ENCODE peak calls at places on chromosomes 16 and 17, in six cellular contexts. One of them, this sample, is unnamed.

GRCh38 chr16:85412911-85413520 is 200.1 kb upstream of the GSE1 start:
- DNase-seq in stomach: no peak
- DNase-seq in dorsolateral prefrontal cortex: peak; percentile 24
- DNase-seq in A549: no peak
- DNase-seq in Caco-2: peak; percentile 21
- DNase-seq in upper lobe of right lung: peak; percentile 51
- DNase-seq in this sample: no peak

GRCh38 chr17:31548709-31549108 is 157.2 kb downstream of the RAB11FIP4 start:
- DNase-seq in upper lobe of right lung: no peak
- DNase-seq in A549: no peak
- DNase-seq in stomach: no peak
- DNase-seq in Caco-2: no peak
- DNase-seq in dorsolateral prefrontal cortex: no peak
- DNase-seq in this sample: no peak

GRCh38 chr17:50380369-50381259 is 7.6 kb downstream of the EME1 start:
- DNase-seq in A549: no peak
- DNase-seq in upper lobe of right lung: no peak
- DNase-seq in dorsolateral prefrontal cortex: no peak
- DNase-seq in Caco-2: no peak
- DNase-seq in stomach: no peak
- DNase-seq in this sample: no peak

GRCh38 chr16:71762186-71762585 is 37.7 kb upstream of the PHLPP2 start:
- DNase-seq in A549: no peak
- DNase-seq in dorsolateral prefrontal cortex: no peak
- DNase-seq in upper lobe of right lung: no peak
- DNase-seq in Caco-2: no peak
- DNase-seq in stomach: no peak
- DNase-seq in this sample: peak; percentile 71

GRCh38 chr17:75105269-75106080 is 4.3 kb upstream of the ARMC7 start:
- DNase-seq in dorsolateral prefrontal cortex: no peak
- DNase-seq in stomach: peak; percentile 85
- DNase-seq in Caco-2: peak; percentile 77
- DNase-seq in A549: peak; percentile 84
- DNase-seq in upper lobe of right lung: peak; percentile 83
- DNase-seq in this sample: peak; percentile 54

GRCh38 chr17:19904412-19904811 is 36.7 kb upstream of the ULK2 start:
- DNase-seq in A549: no peak
- DNase-seq in stomach: no peak
- DNase-seq in Caco-2: no peak
- DNase-seq in upper lobe of right lung: no peak
- DNase-seq in dorsolateral prefrontal cortex: no peak
- DNase-seq in this sample: peak; percentile 31

GRCh38 chr16:14509055-14509454 is 121.0 kb downstream of the PARN start:
- DNase-seq in Caco-2: no peak
- DNase-seq in stomach: no peak
- DNase-seq in A549: peak; percentile 86
- DNase-seq in dorsolateral prefrontal cortex: no peak
- DNase-seq in upper lobe of right lung: no peak
- DNase-seq in this sample: peak; percentile 71

GRCh38 chr16:86576591-86577313 is 1.6 kb upstream of the FOXL1 start:
- DNase-seq in upper lobe of right lung: no peak
- DNase-seq in Caco-2: no peak
- DNase-seq in dorsolateral prefrontal cortex: no peak
- DNase-seq in stomach: no peak
- DNase-seq in A549: no peak
- DNase-seq in this sample: peak; percentile 43

GRCh38 chr17:7885357-7886226 is 3.0 kb upstream of the CHD3 start:
- DNase-seq in A549: peak; percentile 48
- DNase-seq in dorsolateral prefrontal cortex: no peak
- DNase-seq in upper lobe of right lung: peak; percentile 81
- DNase-seq in Caco-2: peak; percentile 35
- DNase-seq in stomach: peak; percentile 39
- DNase-seq in this sample: peak; percentile 38

GRCh38 chr16:69131167-69131748 is 1.1 kb downstream of the CHTF8 start:
- DNase-seq in stomach: no peak
- DNase-seq in A549: peak; percentile 39
- DNase-seq in dorsolateral prefrontal cortex: no peak
- DNase-seq in upper lobe of right lung: peak; percentile 44
- DNase-seq in Caco-2: no peak
- DNase-seq in this sample: peak; percentile 46

GRCh38 chr16:57647136-57647875 is 18.9 kb downstream of the ADGRG1 start:
- DNase-seq in dorsolateral prefrontal cortex: no peak
- DNase-seq in upper lobe of right lung: no peak
- DNase-seq in stomach: no peak
- DNase-seq in A549: no peak
- DNase-seq in Caco-2: no peak
- DNase-seq in this sample: no peak

GRCh38 chr16:66878067-66878466 is 2.2 kb upstream of the PDP2 start:
- DNase-seq in stomach: no peak
- DNase-seq in dorsolateral prefrontal cortex: no peak
- DNase-seq in Caco-2: no peak
- DNase-seq in A549: no peak
- DNase-seq in upper lobe of right lung: no peak
- DNase-seq in this sample: no peak

GRCh38 chr16:80114699-80115098 is 426.1 kb upstream of the DYNLRB2 start:
- DNase-seq in dorsolateral prefrontal cortex: no peak
- DNase-seq in stomach: no peak
- DNase-seq in upper lobe of right lung: no peak
- DNase-seq in Caco-2: no peak
- DNase-seq in A549: no peak
- DNase-seq in this sample: no peak

GRCh38 chr17:48995871-48996695 is 1.1 kb upstream of the IGF2BP1 start:
- DNase-seq in stomach: no peak
- DNase-seq in A549: peak; percentile 98
- DNase-seq in upper lobe of right lung: no peak
- DNase-seq in Caco-2: peak; percentile 98
- DNase-seq in dorsolateral prefrontal cortex: no peak
- DNase-seq in this sample: no peak

GRCh38 chr16:88007321-88007731 is 56.1 kb downstream of the BANP start:
- DNase-seq in A549: no peak
- DNase-seq in upper lobe of right lung: no peak
- DNase-seq in stomach: peak; percentile 17
- DNase-seq in Caco-2: no peak
- DNase-seq in dorsolateral prefrontal cortex: peak; percentile 56
- DNase-seq in this sample: no peak

GRCh38 chr17:31825961-31826691 is 32.9 kb downstream of the COPRS start:
- DNase-seq in upper lobe of right lung: no peak
- DNase-seq in dorsolateral prefrontal cortex: no peak
- DNase-seq in stomach: no peak
- DNase-seq in Caco-2: no peak
- DNase-seq in A549: no peak
- DNase-seq in this sample: peak; percentile 70

GRCh38 chr16:75251280-75252048 is at the start of gene BCAR1:
- DNase-seq in A549: peak; percentile 85
- DNase-seq in Caco-2: peak; percentile 94
- DNase-seq in upper lobe of right lung: peak; percentile 96
- DNase-seq in stomach: peak; percentile 93
- DNase-seq in dorsolateral prefrontal cortex: peak; percentile 92
- DNase-seq in this sample: peak; percentile 81

GRCh38 chr16:14286381-14287230 is 215.5 kb downstream of the MRTFB start:
- DNase-seq in Caco-2: no peak
- DNase-seq in upper lobe of right lung: peak; percentile 57
- DNase-seq in stomach: no peak
- DNase-seq in dorsolateral prefrontal cortex: no peak
- DNase-seq in A549: no peak
- DNase-seq in this sample: peak; percentile 57

GRCh38 chr17:15154618-15155017 is 110.5 kb downstream of the PMP22 start:
- DNase-seq in upper lobe of right lung: no peak
- DNase-seq in dorsolateral prefrontal cortex: no peak
- DNase-seq in A549: no peak
- DNase-seq in Caco-2: no peak
- DNase-seq in stomach: no peak
- DNase-seq in this sample: peak; percentile 16

GRCh38 chr17:72587156-72587555 is 466.3 kb downstream of the SOX9 start:
- DNase-seq in dorsolateral prefrontal cortex: no peak
- DNase-seq in stomach: no peak
- DNase-seq in Caco-2: no peak
- DNase-seq in upper lobe of right lung: no peak
- DNase-seq in A549: no peak
- DNase-seq in this sample: peak; percentile 28

GRCh38 chr16:82867425-82867824 is 240.7 kb downstream of the CDH13 start:
- DNase-seq in Caco-2: no peak
- DNase-seq in dorsolateral prefrontal cortex: no peak
- DNase-seq in stomach: no peak
- DNase-seq in A549: no peak
- DNase-seq in upper lobe of right lung: no peak
- DNase-seq in this sample: no peak

GRCh38 chr17:38693700-38694329 is 11.3 kb upstream of the MLLT6 start:
- DNase-seq in upper lobe of right lung: no peak
- DNase-seq in dorsolateral prefrontal cortex: peak; percentile 48
- DNase-seq in stomach: peak; percentile 71
- DNase-seq in A549: no peak
- DNase-seq in Caco-2: no peak
- DNase-seq in this sample: peak; percentile 51

GRCh38 chr16:51181495-51181795 is 30.4 kb upstream of the SALL1 start:
- DNase-seq in A549: no peak
- DNase-seq in Caco-2: no peak
- DNase-seq in upper lobe of right lung: no peak
- DNase-seq in dorsolateral prefrontal cortex: no peak
- DNase-seq in stomach: no peak
- DNase-seq in this sample: no peak

GRCh38 chr16:19288872-19289799 is 3.6 kb downstream of the CLEC19A start:
- DNase-seq in A549: peak; percentile 66
- DNase-seq in dorsolateral prefrontal cortex: no peak
- DNase-seq in upper lobe of right lung: no peak
- DNase-seq in Caco-2: no peak
- DNase-seq in stomach: no peak
- DNase-seq in this sample: no peak

GRCh38 chr17:36705651-36706436 is 104.5 kb downstream of the MRM1 start:
- DNase-seq in stomach: peak; percentile 46
- DNase-seq in A549: peak; percentile 72
- DNase-seq in upper lobe of right lung: no peak
- DNase-seq in dorsolateral prefrontal cortex: peak; percentile 47
- DNase-seq in Caco-2: peak; percentile 58
- DNase-seq in this sample: peak; percentile 54

GRCh38 chr16:50065624-50066481 is at the start of gene HEATR3:
- DNase-seq in A549: peak; percentile 95
- DNase-seq in stomach: peak; percentile 95
- DNase-seq in dorsolateral prefrontal cortex: peak; percentile 94
- DNase-seq in upper lobe of right lung: peak; percentile 96
- DNase-seq in Caco-2: peak; percentile 96
- DNase-seq in this sample: peak; percentile 94

GRCh38 chr17:14297161-14297851 is 3.6 kb upstream of the HS3ST3B1 start:
- DNase-seq in stomach: peak; percentile 38
- DNase-seq in Caco-2: no peak
- DNase-seq in upper lobe of right lung: peak; percentile 78
- DNase-seq in dorsolateral prefrontal cortex: no peak
- DNase-seq in A549: peak; percentile 29
- DNase-seq in this sample: peak; percentile 51

DNA sequence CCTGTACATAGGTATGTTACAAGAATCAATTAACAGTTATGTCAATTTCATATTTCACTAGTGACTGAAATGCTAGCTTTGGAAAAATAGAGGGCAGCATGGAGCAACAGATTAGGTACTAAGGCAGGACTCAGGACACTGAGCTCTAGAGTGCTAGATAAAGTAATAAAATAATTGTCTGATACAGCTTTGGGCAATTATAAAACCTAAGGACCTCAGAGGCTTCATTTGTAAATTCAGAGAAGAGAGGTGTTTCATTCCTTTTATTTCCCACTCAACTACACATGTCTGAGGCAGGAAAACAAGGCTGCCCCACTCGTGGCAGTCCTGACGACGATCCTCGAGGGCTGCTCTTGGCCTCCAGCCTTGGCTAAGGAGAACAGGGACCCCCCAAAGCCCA is 81.5 kb downstream of the CA4 start:
- DNase-seq in dorsolateral prefrontal cortex: no peak
- DNase-seq in A549: peak; percentile 44
- DNase-seq in upper lobe of right lung: no peak
- DNase-seq in Caco-2: no peak
- DNase-seq in stomach: no peak
- DNase-seq in this sample: peak; percentile 58
- TF ChIP-seq CTCF in dorsolateral prefrontal cortex: peak; percentile 64
- TF ChIP-seq CTCF in A549: peak; percentile 68
- TF ChIP-seq CTCF in upper lobe of right lung: peak; percentile 32
- TF ChIP-seq CTCF in Caco-2: peak; percentile 49
- TF ChIP-seq CTCF in stomach: peak; percentile 16
- TF ChIP-seq CTCF in this sample: peak; percentile 60

DNA sequence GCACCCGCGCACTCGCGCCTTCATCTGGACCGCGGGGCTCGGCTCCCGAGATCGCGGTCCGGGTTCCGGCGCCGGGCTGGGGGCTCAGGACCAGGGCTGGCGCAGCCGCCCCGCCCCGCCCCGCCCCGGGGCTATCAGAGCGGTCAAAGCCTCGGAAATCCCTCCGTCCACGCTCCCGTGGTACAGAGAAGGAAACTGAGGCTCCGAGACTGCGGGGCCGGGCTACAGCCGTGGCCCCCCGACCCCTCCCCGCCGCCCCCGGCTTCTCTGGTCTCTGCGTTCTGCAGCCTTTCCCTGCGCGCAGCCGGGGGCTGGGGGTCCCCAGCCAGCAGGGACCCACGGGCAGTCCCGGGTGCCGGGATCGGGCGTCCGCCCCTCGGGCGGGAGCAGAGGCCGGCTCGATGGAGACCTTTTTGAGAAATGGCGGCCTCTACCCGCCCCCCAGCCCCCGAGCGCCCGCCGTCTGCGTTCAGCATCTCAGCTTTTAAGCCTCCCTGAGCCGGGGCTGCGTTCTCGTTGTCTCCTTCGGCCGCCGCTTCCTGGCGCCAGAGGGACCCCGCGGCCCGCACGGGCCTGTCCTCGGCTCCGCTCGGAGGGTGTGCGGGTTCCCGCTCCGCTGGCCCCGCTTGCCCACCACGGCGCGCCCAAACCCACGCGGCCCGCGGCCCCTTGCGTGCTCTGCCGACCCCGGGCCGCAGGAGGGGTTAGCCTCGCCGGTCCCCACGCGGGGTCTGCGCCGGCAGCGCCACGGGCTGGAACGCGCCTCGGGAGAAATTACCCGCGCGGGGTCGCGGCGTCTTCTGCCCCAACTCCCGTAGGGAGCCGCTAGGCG is 1.5 kb upstream of the NPTX1 start:
- DNase-seq in Caco-2: no peak
- DNase-seq in upper lobe of right lung: no peak
- DNase-seq in A549: peak; percentile 70
- DNase-seq in stomach: no peak
- DNase-seq in dorsolateral prefrontal cortex: peak; percentile 77
- DNase-seq in this sample: peak; percentile 59
- H3K4me3 ChIP-seq in Caco-2: no peak overlapping the region
- H3K4me3 ChIP-seq in upper lobe of right lung: peak overlapping the region; percentile 17
- H3K4me3 ChIP-seq in A549: peak overlapping the region; percentile 54
- H3K4me3 ChIP-seq in stomach: peak overlapping the region; percentile 49
- H3K4me3 ChIP-seq in dorsolateral prefrontal cortex: peak overlapping the region; percentile 63
- H3K4me3 ChIP-seq in this sample: peak overlapping the region; percentile 21

DNA sequence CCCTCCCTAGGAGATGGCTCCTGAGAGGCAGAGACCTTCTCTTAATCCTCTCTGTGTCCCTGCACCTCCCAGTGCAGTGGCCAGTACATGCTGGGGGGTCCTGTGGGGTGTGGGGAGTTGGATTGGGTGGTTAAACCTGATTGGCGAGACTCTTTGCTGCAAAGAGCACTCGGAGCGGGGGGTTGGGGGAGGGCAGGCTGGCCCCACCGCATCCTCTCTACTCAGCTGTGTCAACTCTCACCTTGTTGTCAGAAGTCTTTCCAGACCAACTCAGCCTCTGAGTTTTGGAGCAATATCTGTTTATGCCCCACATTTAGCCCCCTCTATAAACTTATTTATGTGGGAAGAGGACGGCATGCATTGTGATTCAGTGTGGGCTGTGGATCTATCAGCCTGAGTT is 40.0 kb downstream of the SMARCE1 start:
- DNase-seq in dorsolateral prefrontal cortex: no peak
- DNase-seq in Caco-2: no peak
- DNase-seq in A549: no peak
- DNase-seq in upper lobe of right lung: no peak
- DNase-seq in stomach: no peak
- DNase-seq in this sample: no peak
- TF ChIP-seq CTCF in dorsolateral prefrontal cortex: no peak
- TF ChIP-seq CTCF in Caco-2: no peak
- TF ChIP-seq CTCF in A549: no peak
- TF ChIP-seq CTCF in upper lobe of right lung: no peak
- TF ChIP-seq CTCF in stomach: no peak
- TF ChIP-seq CTCF in this sample: no peak

GRCh38 chr17:47797797-47798196 is 23.8 kb downstream of the OSBPL7 start:
- DNase-seq in A549: no peak
- DNase-seq in dorsolateral prefrontal cortex: no peak
- DNase-seq in stomach: no peak
- DNase-seq in upper lobe of right lung: no peak
- DNase-seq in Caco-2: peak; percentile 32
- DNase-seq in this sample: peak; percentile 22
- H3K4me3 ChIP-seq in A549: no peak overlapping the region
- H3K4me3 ChIP-seq in dorsolateral prefrontal cortex: no peak overlapping the region
- H3K4me3 ChIP-seq in stomach: no peak overlapping the region
- H3K4me3 ChIP-seq in upper lobe of right lung: no peak overlapping the region
- H3K4me3 ChIP-seq in Caco-2: no peak overlapping the region
- H3K4me3 ChIP-seq in this sample: no peak overlapping the region

This sample was measured in cardiac fibroblast.